ENCODE peak calls at places on chromosome 4, in six cellular contexts. B, D, W, R, A and F are unnamed samples.

GRCh38 chr4:184688447-184688846 is 38.9 kb downstream of the PRIMPOL start:
- DNase-seq in W (no peak), R (no peak), B (no peak), D (peak; percentile 38), A (no peak), F (no peak)

GRCh38 chr4:140071806-140072205 is 82.2 kb downstream of the MAML3 start:
- DNase-seq in D (peak; percentile 27), A (peak; percentile 58), W (no peak), B (peak; percentile 55), R (peak; percentile 49), F (no peak)

GRCh38 chr4:7868892-7869471 is 70.7 kb downstream of the AFAP1 start:
- DNase-seq in A (no peak), R (no peak), D (no peak), B (no peak), W (no peak), F (no peak)

GRCh38 chr4:158578476-158578875 is 56.8 kb downstream of the RXFP1 start:
- DNase-seq in A (no peak), D (peak; percentile 20), W (no peak), R (no peak), B (no peak), F (no peak)

GRCh38 chr4:32192363-32192762 is 1472.2 kb downstream of the PCDH7 start:
- DNase-seq in D (no peak), R (no peak), A (no peak), B (no peak), W (no peak), F (no peak)

GRCh38 chr4:107380836-107381438 is 339.1 kb downstream of the PAPSS1 start:
- DNase-seq in A (no peak), D (no peak), W (no peak), R (no peak), B (no peak), F (no peak)

GRCh38 chr4:1686440-1687036 is 2.4 kb upstream of the FAM53A start:
- DNase-seq in W (no peak), B (no peak), R (no peak), D (no peak), A (no peak), F (no peak)

GRCh38 chr4:61380865-61381264 is 180.7 kb downstream of the ADGRL3 start:
- DNase-seq in R (no peak), D (no peak), A (no peak), W (no peak), B (no peak), F (no peak)

GRCh38 chr4:76435689-76436176 is 704 bp downstream of the SHROOM3 start:
- DNase-seq in B (no peak), W (no peak), R (no peak), D (no peak), A (no peak), F (no peak)

GRCh38 chr4:72311291-72311690 is 257.7 kb downstream of the ADAMTS3 start:
- DNase-seq in B (no peak), R (no peak), W (no peak), A (no peak), D (no peak), F (no peak)

GRCh38 chr4:108861339-108861738 is 98.5 kb upstream of the ETNPPL start:
- DNase-seq in D (no peak), R (peak; percentile 41), W (no peak), A (no peak), B (no peak), F (no peak)

GRCh38 chr4:48623182-48623780 is 133.2 kb downstream of the ZAR1 start:
- DNase-seq in B (no peak), D (no peak), R (no peak), A (no peak), W (no peak), F (no peak)

GRCh38 chr4:152535236-152535902 is 523 bp downstream of the FBXW7 start:
- DNase-seq in B (no peak), D (no peak), W (no peak), A (no peak), R (peak; percentile 47), F (no peak)

GRCh38 chr4:56077676-56078075 is 128.9 kb downstream of the CEP135 start:
- DNase-seq in R (no peak), W (no peak), A (no peak), B (no peak), D (no peak), F (no peak)